ENCODE peak calls at places on chromosomes 3 and 15, in seven cellular contexts. One of them, this sample, is unnamed.

GRCh38 chr3:58074997-58075396 is 66.8 kb downstream of the FLNB start:
- DNase-seq in glomerular endothelial cell: no peak
- DNase-seq in GM06990: no peak
- DNase-seq in T-helper 17 cell: no peak
- DNase-seq in astrocyte of the spinal cord: no peak
- DNase-seq in T-cell: no peak
- DNase-seq in posterior cingulate gyrus: no peak
- DNase-seq in this sample: no peak

GRCh38 chr15:69185706-69186105 is 25.3 kb downstream of the GLCE start:
- DNase-seq in glomerular endothelial cell: no peak
- DNase-seq in GM06990: no peak
- DNase-seq in T-helper 17 cell: no peak
- DNase-seq in astrocyte of the spinal cord: no peak
- DNase-seq in T-cell: no peak
- DNase-seq in posterior cingulate gyrus: no peak
- DNase-seq in this sample: no peak

GRCh38 chr3:60582285-60582684 is 669.0 kb downstream of the FHIT start:
- DNase-seq in glomerular endothelial cell: no peak
- DNase-seq in GM06990: no peak
- DNase-seq in T-helper 17 cell: no peak
- DNase-seq in astrocyte of the spinal cord: peak
- DNase-seq in T-cell: no peak
- DNase-seq in posterior cingulate gyrus: no peak
- DNase-seq in this sample: no peak

GRCh38 chr15:41024880-41025279 is 71.6 kb downstream of the CHAC1 start:
- DNase-seq in glomerular endothelial cell: no peak
- DNase-seq in GM06990: no peak
- DNase-seq in T-helper 17 cell: no peak
- DNase-seq in astrocyte of the spinal cord: no peak
- DNase-seq in T-cell: no peak
- DNase-seq in posterior cingulate gyrus: no peak
- DNase-seq in this sample: no peak

GRCh38 chr3:183537295-183537730 is 18.2 kb downstream of the KLHL6 start:
- DNase-seq in glomerular endothelial cell: no peak
- DNase-seq in GM06990: no peak
- DNase-seq in T-helper 17 cell: no peak
- DNase-seq in astrocyte of the spinal cord: peak
- DNase-seq in T-cell: no peak
- DNase-seq in posterior cingulate gyrus: peak
- DNase-seq in this sample: peak

GRCh38 chr15:68034071-68034470 is 20.0 kb upstream of the PIAS1 start:
- DNase-seq in glomerular endothelial cell: no peak
- DNase-seq in GM06990: no peak
- DNase-seq in T-helper 17 cell: no peak
- DNase-seq in astrocyte of the spinal cord: no peak
- DNase-seq in T-cell: no peak
- DNase-seq in posterior cingulate gyrus: no peak
- DNase-seq in this sample: no peak

GRCh38 chr3:64627471-64628321 is 60.1 kb downstream of the ADAMTS9 start:
- DNase-seq in glomerular endothelial cell: no peak
- DNase-seq in GM06990: no peak
- DNase-seq in T-helper 17 cell: no peak
- DNase-seq in astrocyte of the spinal cord: no peak
- DNase-seq in T-cell: no peak
- DNase-seq in posterior cingulate gyrus: no peak
- DNase-seq in this sample: no peak

GRCh38 chr3:197837282-197837681 is 46.2 kb downstream of the LRCH3 start:
- DNase-seq in glomerular endothelial cell: no peak
- DNase-seq in GM06990: no peak
- DNase-seq in T-helper 17 cell: no peak
- DNase-seq in astrocyte of the spinal cord: no peak
- DNase-seq in T-cell: no peak
- DNase-seq in posterior cingulate gyrus: no peak
- DNase-seq in this sample: no peak

GRCh38 chr3:116127464-116127863 is 317.8 kb downstream of the LSAMP start:
- DNase-seq in glomerular endothelial cell: no peak
- DNase-seq in GM06990: no peak
- DNase-seq in T-helper 17 cell: no peak
- DNase-seq in astrocyte of the spinal cord: no peak
- DNase-seq in T-cell: no peak
- DNase-seq in posterior cingulate gyrus: no peak
- DNase-seq in this sample: no peak

GRCh38 chr15:71294636-71295241 is 179.5 kb downstream of the THSD4 start:
- DNase-seq in glomerular endothelial cell: peak
- DNase-seq in GM06990: no peak
- DNase-seq in T-helper 17 cell: no peak
- DNase-seq in astrocyte of the spinal cord: peak
- DNase-seq in T-cell: no peak
- DNase-seq in posterior cingulate gyrus: no peak
- DNase-seq in this sample: peak

GRCh38 chr3:86991482-86991815 is 500 bp upstream of the VGLL3 start:
- DNase-seq in glomerular endothelial cell: no peak
- DNase-seq in GM06990: no peak
- DNase-seq in T-helper 17 cell: no peak
- DNase-seq in astrocyte of the spinal cord: no peak
- DNase-seq in T-cell: no peak
- DNase-seq in posterior cingulate gyrus: no peak
- DNase-seq in this sample: no peak

GRCh38 chr15:78761020-78761419 is 50.2 kb downstream of the ADAMTS7 start:
- DNase-seq in glomerular endothelial cell: no peak
- DNase-seq in GM06990: peak
- DNase-seq in T-helper 17 cell: no peak
- DNase-seq in astrocyte of the spinal cord: no peak
- DNase-seq in T-cell: no peak
- DNase-seq in posterior cingulate gyrus: peak
- DNase-seq in this sample: no peak

GRCh38 chr15:36007699-36008098 is 461.7 kb upstream of the DPH6 start:
- DNase-seq in glomerular endothelial cell: no peak
- DNase-seq in GM06990: no peak
- DNase-seq in T-helper 17 cell: no peak
- DNase-seq in astrocyte of the spinal cord: no peak
- DNase-seq in T-cell: no peak
- DNase-seq in posterior cingulate gyrus: no peak
- DNase-seq in this sample: no peak

GRCh38 chr15:77538793-77539487 is 93.8 kb downstream of the LINGO1 start:
- DNase-seq in glomerular endothelial cell: no peak
- DNase-seq in GM06990: no peak
- DNase-seq in T-helper 17 cell: no peak
- DNase-seq in astrocyte of the spinal cord: no peak
- DNase-seq in T-cell: no peak
- DNase-seq in posterior cingulate gyrus: peak
- DNase-seq in this sample: no peak

GRCh38 chr3:20984594-20985207 is 766.3 kb downstream of the ZNF385D start:
- DNase-seq in glomerular endothelial cell: no peak
- DNase-seq in GM06990: no peak
- DNase-seq in T-helper 17 cell: no peak
- DNase-seq in astrocyte of the spinal cord: no peak
- DNase-seq in T-cell: no peak
- DNase-seq in posterior cingulate gyrus: no peak
- DNase-seq in this sample: no peak

GRCh38 chr3:27626596-27627118 is 95.5 kb downstream of the EOMES start:
- DNase-seq in glomerular endothelial cell: no peak
- DNase-seq in GM06990: no peak
- DNase-seq in T-helper 17 cell: no peak
- DNase-seq in astrocyte of the spinal cord: no peak
- DNase-seq in T-cell: no peak
- DNase-seq in posterior cingulate gyrus: no peak
- DNase-seq in this sample: no peak

GRCh38 chr15:63231717-63232116 is 42.3 kb downstream of the RAB8B start:
- DNase-seq in glomerular endothelial cell: no peak
- DNase-seq in GM06990: no peak
- DNase-seq in T-helper 17 cell: no peak
- DNase-seq in astrocyte of the spinal cord: no peak
- DNase-seq in T-cell: no peak
- DNase-seq in posterior cingulate gyrus: no peak
- DNase-seq in this sample: no peak

GRCh38 chr15:29822100-29822684 is at the start of gene TJP1:
- DNase-seq in glomerular endothelial cell: no peak
- DNase-seq in GM06990: no peak
- DNase-seq in T-helper 17 cell: no peak
- DNase-seq in astrocyte of the spinal cord: peak
- DNase-seq in T-cell: no peak
- DNase-seq in posterior cingulate gyrus: peak
- DNase-seq in this sample: peak

GRCh38 chr3:179510496-179510895 is 52.2 kb upstream of the ACTL6A start:
- DNase-seq in glomerular endothelial cell: no peak
- DNase-seq in GM06990: no peak
- DNase-seq in T-helper 17 cell: no peak
- DNase-seq in astrocyte of the spinal cord: no peak
- DNase-seq in T-cell: no peak
- DNase-seq in posterior cingulate gyrus: no peak
- DNase-seq in this sample: no peak

GRCh38 chr3:134651347-134652041 is 672 bp upstream of the KY start:
- DNase-seq in glomerular endothelial cell: no peak
- DNase-seq in GM06990: no peak
- DNase-seq in T-helper 17 cell: no peak
- DNase-seq in astrocyte of the spinal cord: peak
- DNase-seq in T-cell: no peak
- DNase-seq in posterior cingulate gyrus: peak
- DNase-seq in this sample: peak

GRCh38 chr15:96064351-96064756 is 266.1 kb upstream of the NR2F2 start:
- DNase-seq in glomerular endothelial cell: no peak
- DNase-seq in GM06990: no peak
- DNase-seq in T-helper 17 cell: no peak
- DNase-seq in astrocyte of the spinal cord: no peak
- DNase-seq in T-cell: no peak
- DNase-seq in posterior cingulate gyrus: no peak
- DNase-seq in this sample: peak

GRCh38 chr3:154247806-154248480 is 76.3 kb downstream of the DHX36 start:
- DNase-seq in glomerular endothelial cell: no peak
- DNase-seq in GM06990: no peak
- DNase-seq in T-helper 17 cell: no peak
- DNase-seq in astrocyte of the spinal cord: no peak
- DNase-seq in T-cell: no peak
- DNase-seq in posterior cingulate gyrus: peak
- DNase-seq in this sample: no peak

GRCh38 chr15:93261845-93262244 is 172.8 kb upstream of the RGMA start:
- DNase-seq in glomerular endothelial cell: no peak
- DNase-seq in GM06990: no peak
- DNase-seq in T-helper 17 cell: no peak
- DNase-seq in astrocyte of the spinal cord: no peak
- DNase-seq in T-cell: no peak
- DNase-seq in posterior cingulate gyrus: no peak
- DNase-seq in this sample: no peak

GRCh38 chr3:194959217-194959616 is 273.5 kb downstream of the FAM43A start:
- DNase-seq in glomerular endothelial cell: no peak
- DNase-seq in GM06990: no peak
- DNase-seq in T-helper 17 cell: no peak
- DNase-seq in astrocyte of the spinal cord: no peak
- DNase-seq in T-cell: no peak
- DNase-seq in posterior cingulate gyrus: no peak
- DNase-seq in this sample: no peak

GRCh38 chr15:70427120-70427519 is 329.4 kb upstream of the TLE3 start:
- DNase-seq in glomerular endothelial cell: no peak
- DNase-seq in GM06990: no peak
- DNase-seq in T-helper 17 cell: no peak
- DNase-seq in astrocyte of the spinal cord: no peak
- DNase-seq in T-cell: no peak
- DNase-seq in posterior cingulate gyrus: no peak
- DNase-seq in this sample: no peak

GRCh38 chr3:184156522-184156955 is 1.4 kb downstream of the DVL3 start:
- DNase-seq in glomerular endothelial cell: no peak
- DNase-seq in GM06990: no peak
- DNase-seq in T-helper 17 cell: no peak
- DNase-seq in astrocyte of the spinal cord: peak
- DNase-seq in T-cell: no peak
- DNase-seq in posterior cingulate gyrus: peak
- DNase-seq in this sample: peak

GRCh38 chr3:128068156-128068620 is 16.0 kb downstream of the SEC61A1 start:
- DNase-seq in glomerular endothelial cell: no peak
- DNase-seq in GM06990: no peak
- DNase-seq in T-helper 17 cell: no peak
- DNase-seq in astrocyte of the spinal cord: peak
- DNase-seq in T-cell: no peak
- DNase-seq in posterior cingulate gyrus: no peak
- DNase-seq in this sample: peak

GRCh38 chr3:46194868-46195553 is 13.1 kb downstream of the CCR1 start:
- DNase-seq in glomerular endothelial cell: no peak
- DNase-seq in GM06990: no peak
- DNase-seq in T-helper 17 cell: no peak
- DNase-seq in astrocyte of the spinal cord: no peak
- DNase-seq in T-cell: no peak
- DNase-seq in posterior cingulate gyrus: no peak
- DNase-seq in this sample: no peak

GRCh38 chr15:47975422-47975821 is 145.4 kb upstream of the SLC24A5 start:
- DNase-seq in glomerular endothelial cell: no peak
- DNase-seq in GM06990: no peak
- DNase-seq in T-helper 17 cell: no peak
- DNase-seq in astrocyte of the spinal cord: no peak
- DNase-seq in T-cell: no peak
- DNase-seq in posterior cingulate gyrus: no peak
- DNase-seq in this sample: no peak

GRCh38 chr3:30672287-30672735 is 65.9 kb downstream of the TGFBR2 start:
- DNase-seq in glomerular endothelial cell: no peak
- DNase-seq in GM06990: no peak
- DNase-seq in T-helper 17 cell: no peak
- DNase-seq in astrocyte of the spinal cord: no peak
- DNase-seq in T-cell: no peak
- DNase-seq in posterior cingulate gyrus: no peak
- DNase-seq in this sample: no peak

GRCh38 chr15:55915876-55916567 is 77.4 kb downstream of the NEDD4 start:
- DNase-seq in glomerular endothelial cell: no peak
- DNase-seq in GM06990: no peak
- DNase-seq in T-helper 17 cell: no peak
- DNase-seq in astrocyte of the spinal cord: no peak
- DNase-seq in T-cell: no peak
- DNase-seq in posterior cingulate gyrus: no peak
- DNase-seq in this sample: peak

GRCh38 chr3:49454457-49454856 is 15.6 kb upstream of the DAG1 start:
- DNase-seq in glomerular endothelial cell: no peak
- DNase-seq in GM06990: no peak
- DNase-seq in T-helper 17 cell: no peak
- DNase-seq in astrocyte of the spinal cord: no peak
- DNase-seq in T-cell: no peak
- DNase-seq in posterior cingulate gyrus: no peak
- DNase-seq in this sample: no peak

GRCh38 chr15:45385568-45385967 is 7.2 kb upstream of the GATM start:
- DNase-seq in glomerular endothelial cell: no peak
- DNase-seq in GM06990: no peak
- DNase-seq in T-helper 17 cell: no peak
- DNase-seq in astrocyte of the spinal cord: no peak
- DNase-seq in T-cell: no peak
- DNase-seq in posterior cingulate gyrus: no peak
- DNase-seq in this sample: no peak

GRCh38 chr3:101638262-101638745 is 38.6 kb downstream of the ZBTB11 start:
- DNase-seq in glomerular endothelial cell: no peak
- DNase-seq in GM06990: no peak
- DNase-seq in T-helper 17 cell: no peak
- DNase-seq in astrocyte of the spinal cord: peak
- DNase-seq in T-cell: no peak
- DNase-seq in posterior cingulate gyrus: no peak
- DNase-seq in this sample: no peak